ENCODE peak calls at places on chromosome 21, in four cellular contexts. G is H1, F is K562, I is HepG2. J is an unnamed sample.

GRCh38 chr21:40120944-40121575 is 253.8 kb downstream of the PCP4 start:
- DNase-seq in G (no peak), F (peak; percentile 32), I (peak; percentile 2), J (no peak)

GRCh38 chr21:39441502-39442475 is 3.8 kb downstream of the LCA5L start:
- DNase-seq in G (no peak), F (peak; percentile 70), I (peak; percentile 45), J (no peak)

GRCh38 chr21:24658016-24658415 is 949.3 kb downstream of the MRPL39 start:
- DNase-seq in G (no peak), F (no peak), I (no peak), J (no peak)

GRCh38 chr21:40141621-40142020 is 274.4 kb downstream of the PCP4 start:
- DNase-seq in G (no peak), F (no peak), I (no peak), J (no peak)

GRCh38 chr21:22393324-22393723 is 1395.1 kb downstream of the NCAM2 start:
- DNase-seq in G (no peak), F (no peak), I (no peak), J (no peak)

GRCh38 chr21:25005388-25005787 is 601.9 kb downstream of the MRPL39 start:
- DNase-seq in G (no peak), F (no peak), I (no peak), J (no peak)

GRCh38 chr21:26847951-26848350 is 2.7 kb upstream of the ADAMTS1 start:
- DNase-seq in G (no peak), F (no peak), I (no peak), J (no peak)

GRCh38 chr21:28066051-28066450 is 926.6 kb downstream of the LTN1 start:
- DNase-seq in G (no peak), F (no peak), I (no peak), J (no peak)

GRCh38 chr21:34120867-34121266 is 47.5 kb downstream of the MRPS6 start:
- DNase-seq in G (no peak), F (no peak), I (no peak), J (no peak)

GRCh38 chr21:34915364-34915834 is 133.7 kb downstream of the RUNX1 start:
- DNase-seq in G (no peak), F (no peak), I (no peak), J (no peak)

GRCh38 chr21:41766883-41767605 is at the start of gene RIPK4:
- DNase-seq in G (peak; percentile 44), F (no peak), I (peak; percentile 76), J (peak; percentile 19)

GRCh38 chr21:15007716-15008296 is 57.0 kb downstream of the NRIP1 start:
- DNase-seq in G (no peak), F (no peak), I (no peak), J (no peak)

GRCh38 chr21:24290151-24290833 is 1317.0 kb downstream of the MRPL39 start:
- DNase-seq in G (no peak), F (no peak), I (no peak), J (no peak)

GRCh38 chr21:40938078-40938477 is 91.1 kb upstream of the DSCAM start:
- DNase-seq in G (no peak), F (no peak), I (no peak), J (no peak)

GRCh38 chr21:41868062-41868710 is 11.0 kb downstream of the PRDM15 start:
- DNase-seq in G (no peak), F (no peak), I (no peak), J (peak; percentile 79)

GRCh38 chr21:44710294-44710665 is 1.1 kb downstream of the TSPEAR start:
- DNase-seq in G (no peak), F (no peak), I (no peak), J (no peak)

GRCh38 chr21:44710756-44711326 is 531 bp downstream of the TSPEAR start:
- DNase-seq in G (no peak), F (no peak), I (no peak), J (no peak)

GRCh38 chr21:44708213-44708865 is 3.0 kb downstream of the TSPEAR start:
- DNase-seq in G (no peak), F (no peak), I (no peak), J (no peak)

GRCh38 chr21:44708866-44709425 is 2.4 kb downstream of the TSPEAR start:
- DNase-seq in G (no peak), F (no peak), I (no peak), J (no peak)

DNA sequence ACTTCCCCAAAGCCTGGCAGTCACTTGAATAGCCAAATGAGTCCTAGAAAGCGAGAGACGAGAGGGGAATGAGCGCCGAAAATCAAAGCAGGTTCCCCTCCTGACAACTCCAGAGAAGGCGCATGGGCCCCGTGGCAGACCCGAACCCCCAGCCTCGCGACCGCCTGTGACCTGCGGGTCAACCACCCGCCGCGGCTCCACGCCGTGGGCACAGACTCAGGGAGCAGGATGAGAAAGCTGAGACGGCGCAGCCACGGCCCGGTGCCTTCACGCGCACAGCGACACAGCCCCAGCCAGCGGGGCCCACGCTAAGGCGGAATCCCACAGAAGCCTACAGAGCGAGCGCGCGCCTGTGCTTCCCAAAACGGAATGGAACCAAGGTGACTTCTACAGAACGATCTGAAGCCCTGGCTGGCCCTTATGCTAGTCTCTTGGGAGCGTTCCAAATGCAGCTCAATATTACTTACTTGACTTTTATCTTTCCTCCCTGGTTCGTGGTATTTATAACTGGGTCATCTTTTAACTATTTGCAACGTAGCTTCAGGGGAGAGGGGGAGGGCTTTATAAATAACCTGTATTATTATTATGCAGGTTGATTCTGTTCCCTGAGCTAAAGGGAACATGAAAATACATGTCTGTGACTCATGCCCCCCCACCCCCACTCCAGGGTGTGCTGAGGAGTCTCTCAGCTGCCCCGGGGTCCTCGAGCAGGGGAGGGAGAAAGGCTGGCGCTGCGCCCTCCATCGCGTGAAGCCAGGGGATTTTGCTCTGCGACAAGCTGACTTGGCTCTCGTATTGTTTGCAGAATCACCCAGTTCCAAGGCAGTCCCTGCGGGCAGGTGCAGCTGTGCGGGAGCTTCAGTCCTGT is 1.7 kb downstream of the TSPEAR start:
- DNase-seq in G (no peak), F (no peak), I (no peak), J (no peak)
- TF ChIP-seq EZH2 in G (peak; percentile 87), F (no peak), I (no peak), J (no peak)

GRCh38 chr21:45225041-45225740 is 62.5 kb downstream of the POFUT2 start:
- DNase-seq in G (no peak), F (no peak), I (no peak), J (no peak)
- TF ChIP-seq TAF1 in G (no peak), F (no peak), I (no peak), J (no peak)

GRCh38 chr21:31873696-31874599 is 1.1 kb downstream of the HUNK start:
- DNase-seq in G (no peak), F (peak; percentile 77), I (no peak), J (no peak)
- TF ChIP-seq EZH2 in G (no peak), F (no peak), I (no peak), J (no peak)

GRCh38 chr21:36745459-36745858 is 46.5 kb downstream of the SIM2 start:
- DNase-seq in G (no peak), F (no peak), I (no peak), J (no peak)

GRCh38 chr21:36750579-36750959 is 51.7 kb downstream of the SIM2 start:
- DNase-seq in G (no peak), F (no peak), I (no peak), J (no peak)

GRCh38 chr21:36747114-36747814 is 48.3 kb downstream of the SIM2 start:
- DNase-seq in G (no peak), F (peak; percentile 91), I (no peak), J (no peak)

GRCh38 chr21:36749935-36750578 is 51.1 kb downstream of the SIM2 start:
- DNase-seq in G (peak; percentile 84), F (no peak), I (no peak), J (no peak)

DNA sequence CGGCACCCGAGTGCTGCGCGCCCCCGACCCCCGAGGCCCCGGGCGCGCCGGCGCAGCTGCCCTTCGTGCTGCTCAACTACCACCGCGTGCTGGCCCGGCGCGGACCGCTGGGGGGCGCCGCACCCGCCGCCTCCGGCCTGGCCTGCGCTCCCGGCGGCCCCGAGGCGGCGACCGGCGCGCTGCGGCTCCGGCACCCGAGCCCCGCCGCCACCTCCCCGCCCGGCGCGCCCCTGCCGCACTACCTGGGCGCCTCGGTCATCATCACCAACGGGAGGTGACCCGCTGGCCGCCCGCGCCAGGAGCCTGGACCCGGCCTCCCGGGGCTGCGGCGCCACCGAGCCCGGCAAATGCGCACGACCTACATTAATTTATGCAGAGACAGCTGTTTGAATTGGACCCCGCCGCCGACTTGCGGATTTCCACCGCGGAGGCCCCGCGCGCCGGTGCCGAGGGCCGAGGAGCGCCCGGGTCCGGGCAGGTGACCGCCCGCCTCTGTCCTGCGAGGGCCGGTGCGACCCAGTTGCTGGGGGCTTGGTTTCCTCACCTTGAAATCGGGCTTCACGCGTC is 49.0 kb downstream of the SIM2 start:
- DNase-seq in G (no peak), F (peak; percentile 87), I (peak; percentile 23), J (no peak)
- TF ChIP-seq TAF1 in G (no peak), F (no peak), I (no peak), J (no peak)

DNA sequence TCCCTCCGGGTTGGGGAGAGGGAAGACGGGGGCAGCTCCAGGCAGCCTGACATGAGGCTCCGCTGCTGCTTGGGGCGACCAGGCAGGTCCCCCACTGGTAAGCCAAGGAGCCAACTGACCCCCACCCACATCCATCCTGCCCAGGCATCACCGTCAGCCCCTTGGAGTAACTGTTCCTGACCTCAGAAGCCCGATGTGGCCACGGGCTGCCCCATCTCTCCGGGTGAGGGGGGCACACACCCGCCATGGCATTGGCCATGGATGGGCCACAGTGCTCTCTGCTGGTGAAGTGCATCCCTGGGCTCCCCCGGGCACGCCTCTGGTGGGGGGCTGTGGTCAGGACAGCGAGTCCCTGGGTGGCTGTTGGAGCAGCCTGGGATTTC is 100.0 kb downstream of the CRYAA start:
- DNase-seq in G (no peak), F (no peak), I (no peak), J (no peak)
- TF ChIP-seq EZH2 in G (no peak), F (no peak), I (no peak), J (no peak)

GRCh38 chr21:32611471-32611997 is 643 bp downstream of the CFAP298 start:
- DNase-seq in G (no peak), F (peak; percentile 50), I (no peak), J (no peak)
- TF ChIP-seq TAF1 in G (no peak), F (no peak), I (no peak), J (no peak)

GRCh38 chr21:45992311-45993209 is 11.0 kb downstream of the COL6A1 start:
- DNase-seq in G (no peak), F (no peak), I (no peak), J (no peak)
- TF ChIP-seq EZH2 in G (no peak), F (no peak), I (no peak), J (no peak)

GRCh38 chr21:16492356-16492755 is 762.6 kb downstream of the USP25 start:
- DNase-seq in G (no peak), F (no peak), I (no peak), J (no peak)

GRCh38 chr21:16496594-16496993 is 766.8 kb downstream of the USP25 start:
- DNase-seq in G (no peak), F (no peak), I (no peak), J (no peak)

GRCh38 chr21:16488042-16488441 is 758.3 kb downstream of the USP25 start:
- DNase-seq in G (no peak), F (no peak), I (no peak), J (no peak)

GRCh38 chr21:16492892-16493291 is 763.1 kb downstream of the USP25 start:
- DNase-seq in G (no peak), F (no peak), I (no peak), J (no peak)
- TF ChIP-seq TAF1 in G (no peak), F (no peak), I (no peak), J (no peak)

GRCh38 chr21:46038341-46038829 is 56.8 kb downstream of the COL6A1 start:
- DNase-seq in G (no peak), F (no peak), I (no peak), J (no peak)
- TF ChIP-seq EZH2 in G (no peak), F (no peak), I (no peak), J (no peak)